ENCODE peak calls at places on chromosomes 11 and 22, in seven cellular contexts. D is IMR-90, H is A549, C is fibroblast of mammary gland, P is BJ, X is esophagus squamous epithelium, U is HFFc6. R is an unnamed sample.

GRCh38 chr11:116578971-116579687 is 193.7 kb downstream of the BUD13 start:
- DNase-seq in D (no peak), H (no peak), C (peak), P (no peak), X (no peak), U (no peak), R (no peak)

GRCh38 chr11:122440783-122441701 is 214.5 kb upstream of the UBASH3B start:
- DNase-seq in D (no peak), H (no peak), C (no peak), P (no peak), X (no peak), U (no peak), R (no peak)

GRCh38 chr11:69129647-69130046 is 26.1 kb upstream of the SMIM38 start:
- DNase-seq in D (no peak), H (no peak), C (no peak), P (no peak), X (no peak), U (no peak), R (no peak)

GRCh38 chr11:2512431-2513407 is 67.9 kb downstream of the KCNQ1 start:
- DNase-seq in D (no peak), H (no peak), C (no peak), P (no peak), X (no peak), U (no peak), R (no peak)

GRCh38 chr11:72314600-72315386 is 70.8 kb upstream of the PHOX2A start:
- DNase-seq in D (no peak), H (no peak), C (no peak), P (no peak), X (no peak), U (no peak), R (no peak)

GRCh38 chr11:111367411-111368284 is 11.4 kb downstream of the POU2AF1 start:
- DNase-seq in D (no peak), H (no peak), C (no peak), P (no peak), X (no peak), U (no peak), R (no peak)

GRCh38 chr22:32478994-32479393 is 4.4 kb downstream of the FBXO7 start:
- DNase-seq in D (peak), H (no peak), C (peak), P (no peak), X (no peak), U (peak), R (no peak)

GRCh38 chr11:114135737-114136151 is 76.2 kb downstream of the ZBTB16 start:
- DNase-seq in D (no peak), H (no peak), C (no peak), P (peak), X (no peak), U (peak), R (no peak)

GRCh38 chr11:88051386-88051785 is 123.9 kb downstream of the RAB38 start:
- DNase-seq in D (peak), H (no peak), C (peak), P (peak), X (no peak), U (no peak), R (no peak)

GRCh38 chr22:27718186-27719032 is 83.1 kb downstream of the MN1 start:
- DNase-seq in D (peak), H (peak), C (peak), P (peak), X (no peak), U (peak), R (peak)

GRCh38 chr11:1224109-1224485 is 1.2 kb downstream of the MUC5B start:
- DNase-seq in D (no peak), H (no peak), C (no peak), P (no peak), X (no peak), U (no peak), R (no peak)

GRCh38 chr11:69539416-69540117 is 58.1 kb downstream of the LINC01488 start:
- DNase-seq in D (no peak), H (no peak), C (no peak), P (no peak), X (no peak), U (no peak), R (no peak)

GRCh38 chr11:15146271-15147003 is 31.7 kb downstream of the INSC start:
- DNase-seq in D (peak), H (no peak), C (peak), P (no peak), X (no peak), U (peak), R (no peak)

DNA sequence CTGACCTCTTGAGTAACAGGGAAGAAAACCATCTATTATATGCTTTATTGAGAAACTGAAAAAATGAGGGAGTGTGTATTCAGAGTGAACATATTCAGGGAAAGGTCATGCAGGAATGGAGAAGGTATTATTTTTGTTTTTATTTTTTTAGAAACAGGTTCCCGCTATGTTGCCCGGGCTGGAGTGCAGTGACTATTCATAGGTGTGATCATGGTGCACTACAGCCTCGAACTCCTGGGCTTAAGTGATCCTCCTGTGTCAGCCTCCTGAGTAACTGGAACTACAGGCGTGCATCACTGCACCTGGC is 8.7 kb upstream of the RCE1 start:
- DNase-seq in D (no peak), H (no peak), C (no peak), P (no peak), X (no peak), U (no peak), R (no peak)
- TF ChIP-seq CTCF in D (no peak), H (no peak), C (no peak), P (no peak), X (no peak), U (peak), R (no peak)

DNA sequence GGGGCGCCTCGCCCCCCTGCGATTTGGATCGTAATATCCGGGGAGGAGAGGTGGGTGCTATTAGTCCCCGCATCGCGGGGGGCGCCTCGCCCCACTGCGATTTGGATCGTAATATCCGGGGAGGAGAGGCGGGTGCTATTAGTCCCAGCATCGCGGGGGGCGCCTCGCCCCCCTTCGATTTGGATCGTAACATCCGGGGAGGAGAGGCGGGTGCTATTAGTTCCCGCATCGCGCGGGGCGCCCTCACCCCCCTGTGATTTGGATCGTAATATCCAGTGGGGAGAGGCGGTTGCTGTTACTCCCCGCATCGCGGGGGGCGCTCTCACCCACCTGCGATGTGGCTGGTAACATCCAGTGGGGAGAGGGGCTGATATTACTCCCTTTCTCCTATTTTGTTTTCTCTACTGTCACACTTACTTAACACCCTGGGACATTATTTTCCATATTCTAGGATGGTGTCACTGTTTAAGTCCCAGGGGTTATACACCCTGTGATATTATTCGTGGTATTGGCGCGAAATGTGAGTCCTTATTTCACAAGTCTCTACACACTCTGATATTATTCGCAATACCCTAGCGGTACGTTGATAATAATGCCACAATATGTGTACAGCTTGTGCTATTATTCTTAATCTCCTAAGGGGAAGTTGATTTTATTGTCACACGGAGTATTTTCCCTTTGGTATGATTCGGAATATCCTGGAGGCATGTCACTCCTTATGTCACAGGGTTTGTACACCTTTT is 57.8 kb upstream of the ALDH3B2 start:
- DNase-seq in D (no peak), H (peak), C (no peak), P (no peak), X (no peak), U (no peak), R (peak)
- TF ChIP-seq CTCF in D (peak), H (peak), C (peak), P (peak), X (no peak), U (peak), R (peak)

GRCh38 chr22:44735518-44736428 is 16.6 kb upstream of the ARHGAP8 start:
- DNase-seq in D (peak), H (peak), C (peak), P (no peak), X (no peak), U (peak), R (peak)
- TF ChIP-seq CTCF in D (peak), H (peak), C (peak), P (peak), X (peak), U (peak), R (peak)

GRCh38 chr11:84721561-84721961 is 905.6 kb downstream of the DLG2 start:
- DNase-seq in D (no peak), H (no peak), C (no peak), P (no peak), X (no peak), U (no peak), R (no peak)

GRCh38 chr11:84719935-84720577 is 907.1 kb downstream of the DLG2 start:
- DNase-seq in D (no peak), H (no peak), C (no peak), P (no peak), X (no peak), U (no peak), R (no peak)

GRCh38 chr11:84720706-84721402 is 906.3 kb downstream of the DLG2 start:
- DNase-seq in D (no peak), H (no peak), C (peak), P (no peak), X (no peak), U (no peak), R (no peak)

GRCh38 chr11:84722583-84723108 is 904.5 kb downstream of the DLG2 start:
- DNase-seq in D (no peak), H (no peak), C (peak), P (no peak), X (no peak), U (no peak), R (no peak)
- TF ChIP-seq CTCF in D (no peak), H (no peak), C (no peak), P (no peak), X (no peak), U (no peak), R (no peak)

GRCh38 chr22:50620861-50621490 is 7.0 kb downstream of the ARSA start:
- DNase-seq in D (no peak), H (no peak), C (peak), P (no peak), X (no peak), U (no peak), R (peak)

GRCh38 chr22:50621948-50622722 is 5.8 kb downstream of the ARSA start:
- DNase-seq in D (no peak), H (no peak), C (no peak), P (no peak), X (no peak), U (no peak), R (peak)

GRCh38 chr22:50624347-50625130 is 3.4 kb downstream of the ARSA start:
- DNase-seq in D (no peak), H (no peak), C (no peak), P (no peak), X (no peak), U (no peak), R (no peak)

GRCh38 chr22:50621491-50621880 is 6.5 kb downstream of the ARSA start:
- DNase-seq in D (no peak), H (no peak), C (no peak), P (no peak), X (no peak), U (no peak), R (no peak)

GRCh38 chr22:50622723-50623327 is 5.1 kb downstream of the ARSA start:
- DNase-seq in D (no peak), H (no peak), C (no peak), P (no peak), X (no peak), U (no peak), R (peak)
- TF ChIP-seq CTCF in D (no peak), H (no peak), C (no peak), P (no peak), X (no peak), U (no peak), R (no peak)

DNA sequence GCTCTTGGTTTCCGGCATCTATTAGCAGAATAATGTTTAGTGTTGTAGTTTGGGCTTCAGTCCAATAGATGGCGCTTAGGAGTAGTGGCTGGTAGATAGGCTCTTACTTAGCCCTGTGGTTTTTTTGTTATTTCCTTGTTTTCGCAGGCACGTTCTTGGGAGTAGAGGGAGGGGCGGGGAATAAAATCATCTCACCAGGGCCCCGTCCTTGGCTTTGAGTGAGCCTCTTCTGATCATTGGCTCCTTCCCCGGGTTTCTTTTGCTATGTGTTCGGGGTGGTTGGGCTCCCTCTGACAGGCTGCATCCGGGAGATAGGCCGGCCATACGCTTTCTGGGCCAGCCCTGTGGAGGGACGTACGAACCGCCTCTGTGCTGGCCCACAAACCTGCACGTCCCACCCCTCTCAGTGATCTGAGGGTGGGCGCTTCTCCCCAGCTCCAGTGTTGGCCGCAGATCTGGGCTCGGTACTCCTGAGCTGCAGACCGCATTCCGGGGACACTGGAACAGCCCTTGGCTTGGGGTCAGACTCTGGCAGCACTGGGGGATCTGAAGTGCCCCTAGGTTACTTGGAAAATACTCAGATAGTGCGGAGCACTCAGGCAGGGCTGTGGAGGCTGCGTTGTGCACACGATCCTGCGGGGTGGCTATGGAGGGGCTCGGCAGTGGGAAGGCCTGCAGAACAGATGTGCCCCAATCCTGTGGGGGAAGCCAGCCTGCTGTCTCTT is 217.0 kb downstream of the DYNC2H1 start:
- DNase-seq in D (peak), H (peak), C (peak), P (peak), X (no peak), U (peak), R (peak)
- TF ChIP-seq CTCF in D (peak), H (peak), C (peak), P (peak), X (peak), U (peak), R (peak)

R was measured in Calu3.